ENCODE peak calls at places on chromosomes 11 and 22, in six cellular contexts. J, M, S, V, O and N are unnamed samples.

GRCh38 chr11:121688860-121689614 is 236.3 kb upstream of the SORL1-AS1 start:
- DNase-seq in J (no peak), M (peak; percentile 28), S (no peak), V (peak; percentile 32), O (no peak), N (no peak)

GRCh38 chr11:3954448-3955298 is 99.2 kb downstream of the STIM1 start:
- DNase-seq in J (no peak), M (peak; percentile 63), S (no peak), V (no peak), O (no peak), N (peak; percentile 83)

GRCh38 chr22:49838771-49839717 is 11.4 kb upstream of the BRD1 start:
- DNase-seq in J (no peak), M (peak; percentile 64), S (no peak), V (peak; percentile 77), O (no peak), N (peak; percentile 21)

GRCh38 chr11:2741377-2742131 is 41.8 kb upstream of the KCNQ1OT1 start:
- DNase-seq in J (peak; percentile 61), M (peak; percentile 62), S (no peak), V (no peak), O (peak; percentile 92), N (no peak)

GRCh38 chr11:36454991-36455611 is 55.0 kb downstream of the TRAF6 start:
- DNase-seq in J (no peak), M (peak; percentile 33), S (no peak), V (peak; percentile 37), O (no peak), N (no peak)

GRCh38 chr11:2751523-2752203 is 51.9 kb upstream of the KCNQ1OT1 start:
- DNase-seq in J (no peak), M (no peak), S (no peak), V (no peak), O (no peak), N (no peak)

GRCh38 chr11:78586452-78587046 is 11.9 kb upstream of the NARS2 start:
- DNase-seq in J (no peak), M (no peak), S (no peak), V (peak; percentile 47), O (peak; percentile 39), N (no peak)

GRCh38 chr22:40525250-40525884 is 111.2 kb downstream of the MRTFA start:
- DNase-seq in J (peak; percentile 38), M (no peak), S (no peak), V (peak; percentile 72), O (peak; percentile 69), N (peak; percentile 20)

GRCh38 chr11:110305169-110306018 is 9.0 kb upstream of the RDX start:
- DNase-seq in J (peak; percentile 57), M (peak; percentile 69), S (peak; percentile 48), V (no peak), O (no peak), N (peak; percentile 77)

GRCh38 chr11:47987310-47987709 is 7.0 kb downstream of the PTPRJ start:
- DNase-seq in J (no peak), M (no peak), S (no peak), V (no peak), O (no peak), N (no peak)

GRCh38 chr11:111707039-111707690 is 59.0 kb downstream of the PPP2R1B start:
- DNase-seq in J (peak; percentile 62), M (peak; percentile 81), S (peak; percentile 17), V (no peak), O (peak; percentile 97), N (no peak)

GRCh38 chr11:70029115-70029830 is 48.8 kb upstream of the ANO1 start:
- DNase-seq in J (no peak), M (no peak), S (no peak), V (peak; percentile 18), O (no peak), N (no peak)

GRCh38 chr22:29269731-29270474 is 1.8 kb downstream of the EWSR1 start:
- DNase-seq in J (no peak), M (no peak), S (no peak), V (peak; percentile 49), O (no peak), N (peak; percentile 2)

GRCh38 chr11:127106142-127106541 is 105.6 kb upstream of the KIRREL3 start:
- DNase-seq in J (peak; percentile 52), M (no peak), S (no peak), V (peak; percentile 28), O (no peak), N (no peak)

DNA sequence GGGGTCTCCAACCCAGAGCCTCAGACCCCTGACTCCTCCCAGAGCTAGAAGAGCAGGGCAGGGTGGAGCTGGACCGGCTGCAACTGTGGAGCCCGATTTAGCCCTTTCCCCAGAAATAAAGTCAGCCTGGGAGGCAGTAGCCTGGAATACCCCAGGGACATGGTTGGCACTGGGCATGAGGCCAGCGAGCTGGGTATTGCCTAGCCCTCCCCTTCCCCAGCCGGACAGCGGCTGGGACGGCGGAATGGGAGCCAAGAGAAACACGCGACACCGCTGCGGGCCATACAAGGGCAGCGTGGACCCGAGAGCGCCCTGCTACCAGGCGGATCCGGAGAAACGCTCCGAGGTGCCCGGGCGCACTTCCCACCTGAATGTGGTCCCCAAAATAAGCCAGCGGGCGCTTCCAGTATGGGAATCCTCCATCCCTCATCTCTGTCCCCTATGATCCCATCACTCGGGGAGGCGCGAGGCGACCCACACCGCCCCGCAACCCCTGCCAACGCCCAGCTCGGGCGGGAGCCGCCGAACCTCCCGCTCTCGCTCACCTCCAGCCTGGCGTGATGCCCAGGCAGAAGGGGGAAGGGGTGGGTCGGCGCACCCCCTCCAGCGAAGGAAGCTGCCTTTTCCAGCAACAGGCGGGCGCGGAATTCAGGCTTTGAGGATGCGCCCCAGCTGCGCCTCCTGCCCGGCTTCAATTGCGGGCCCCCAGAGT is 757 bp downstream of the MCAM start:
- DNase-seq in J (no peak), M (no peak), S (no peak), V (no peak), O (no peak), N (peak; percentile 45)
- TF ChIP-seq EZH2 in J (peak; percentile 39), M (no peak), S (no peak), V (peak; percentile 35), O (peak; percentile 77), N (no peak)

DNA sequence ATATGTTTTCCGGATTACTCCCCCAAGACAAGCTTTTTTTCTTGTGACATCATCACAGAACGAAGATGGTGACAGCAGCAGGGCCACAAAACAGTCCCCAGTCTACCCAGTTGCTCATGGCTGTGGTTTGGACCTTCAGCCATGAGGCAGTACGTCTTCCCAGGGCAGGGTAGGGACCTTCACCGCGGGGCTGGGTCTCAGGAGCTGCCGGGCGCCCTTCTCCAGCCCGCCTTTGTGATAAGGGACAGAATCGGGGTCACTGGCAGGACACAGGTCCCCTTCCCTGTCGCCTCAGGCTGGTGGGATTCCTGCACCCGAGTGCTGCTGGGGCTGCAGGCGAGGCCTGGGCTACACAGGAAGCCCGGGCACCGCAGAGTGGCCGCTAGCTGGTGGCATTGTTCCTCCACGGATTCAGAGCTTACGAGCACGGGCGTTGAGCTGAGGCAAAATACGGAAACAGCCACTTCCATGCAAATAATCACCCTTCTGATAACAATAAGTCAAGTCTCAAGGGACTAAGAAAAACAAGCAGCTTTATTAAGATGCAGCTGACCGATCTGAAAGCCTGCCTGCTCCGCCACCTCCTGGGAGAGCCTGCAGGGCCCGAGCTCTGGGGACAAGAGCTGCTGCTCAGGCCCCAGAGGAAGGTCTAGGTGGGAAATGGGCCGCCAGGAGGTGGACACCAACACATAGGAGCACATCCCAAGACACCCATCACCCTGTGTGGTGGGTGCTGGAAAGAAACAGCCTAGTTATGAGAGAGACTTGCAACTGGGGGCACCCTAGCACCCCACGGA is 12.3 kb downstream of the TBX1 start:
- DNase-seq in J (no peak), M (no peak), S (no peak), V (no peak), O (no peak), N (no peak)
- TF ChIP-seq EZH2 in J (no peak), M (no peak), S (no peak), V (no peak), O (no peak), N (no peak)

GRCh38 chr11:114059984-114060401 is 482 bp downstream of the ZBTB16 start:
- DNase-seq in J (no peak), M (no peak), S (no peak), V (peak; percentile 53), O (peak; percentile 53), N (peak; percentile 37)

GRCh38 chr11:114062272-114062671 is 2.8 kb downstream of the ZBTB16 start:
- DNase-seq in J (no peak), M (no peak), S (no peak), V (no peak), O (no peak), N (no peak)

GRCh38 chr11:114060402-114061052 is 1.0 kb downstream of the ZBTB16 start:
- DNase-seq in J (peak; percentile 66), M (no peak), S (no peak), V (peak; percentile 51), O (no peak), N (peak; percentile 49)

GRCh38 chr11:114059278-114059983 is at the start of gene ZBTB16:
- DNase-seq in J (peak; percentile 92), M (no peak), S (no peak), V (peak; percentile 92), O (peak; percentile 95), N (no peak)

DNA sequence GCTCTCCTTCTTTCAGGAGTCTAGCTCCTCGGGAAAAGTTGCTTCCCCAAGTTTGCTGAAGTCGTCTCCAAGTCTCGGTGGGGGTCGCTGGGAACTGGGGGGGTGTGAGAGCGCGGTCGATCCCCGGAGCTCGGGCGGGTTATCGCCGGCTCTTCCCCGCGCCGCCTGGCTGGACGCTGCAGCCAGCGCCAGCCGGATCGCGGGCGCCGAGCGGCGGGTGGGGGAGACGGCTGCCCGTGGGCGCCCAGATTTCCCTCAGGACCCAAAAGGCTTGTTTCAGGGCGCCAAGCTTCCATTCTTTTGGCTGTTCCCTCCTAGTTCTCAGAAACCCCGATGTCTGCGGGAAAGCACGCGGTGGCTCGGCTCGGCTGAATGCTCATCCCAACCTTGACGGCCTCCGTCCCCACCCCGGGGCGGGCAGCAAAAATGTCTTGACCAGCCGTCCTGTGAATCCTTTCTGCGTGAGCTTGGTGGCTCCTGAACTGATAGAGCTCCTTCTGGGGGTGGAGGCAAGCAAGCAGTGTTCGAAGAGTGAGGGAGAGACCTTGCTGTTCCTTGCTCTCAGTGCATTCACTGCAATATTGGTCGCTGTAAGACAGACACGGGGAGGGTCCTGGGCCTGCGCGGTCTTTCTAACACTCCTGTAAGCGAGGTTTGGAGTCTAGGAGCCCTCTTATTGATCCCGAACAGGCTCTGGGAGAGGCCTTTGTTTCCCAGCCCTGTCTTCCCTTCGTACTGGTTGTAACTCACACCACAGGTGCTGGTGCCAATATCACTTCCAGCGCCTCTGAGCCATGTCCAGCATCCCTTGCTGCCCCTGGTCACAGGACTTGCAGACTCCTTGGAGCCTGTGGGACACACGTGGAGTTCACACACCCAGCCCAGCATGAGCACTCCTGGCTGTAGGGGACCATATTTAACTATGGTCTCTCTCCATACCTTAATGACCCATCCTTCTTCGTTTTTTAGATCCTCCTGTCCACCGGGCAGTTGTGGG is 1.8 kb downstream of the ZBTB16 start:
- DNase-seq in J (peak; percentile 58), M (no peak), S (no peak), V (peak; percentile 37), O (peak; percentile 68), N (no peak)
- TF ChIP-seq EZH2 in J (no peak), M (no peak), S (no peak), V (peak; percentile 92), O (peak; percentile 55), N (peak; percentile 44)

GRCh38 chr11:66727282-66727882 is 1.6 kb downstream of the SPTBN2 start:
- DNase-seq in J (peak; percentile 41), M (peak; percentile 23), S (no peak), V (peak; percentile 61), O (peak; percentile 5), N (peak; percentile 16)
- TF ChIP-seq EZH2 in J (no peak), M (peak; percentile 90), S (no peak), V (peak; percentile 68), O (peak; percentile 98), N (no peak)